ENCODE peak calls at places on chromosomes 3 and 15, in six cellular contexts. One of them, this sample, is unnamed.

GRCh38 chr3:153903430-153903829 is 217.8 kb upstream of the ARHGEF26 start:
- DNase-seq in ovary: no peak
- DNase-seq in gastrocnemius medialis: no peak
- DNase-seq in sigmoid colon: no peak
- DNase-seq in tibial nerve: no peak
- DNase-seq in Peyer's patch: no peak
- DNase-seq in this sample: no peak

GRCh38 chr15:28099555-28100140 is 533 bp upstream of the OCA2 start:
- DNase-seq in sigmoid colon: no peak
- DNase-seq in tibial nerve: no peak
- DNase-seq in gastrocnemius medialis: no peak
- DNase-seq in ovary: no peak
- DNase-seq in Peyer's patch: no peak
- DNase-seq in this sample: no peak

GRCh38 chr3:180980612-180981011 is 8.9 kb downstream of the DNAJC19 start:
- DNase-seq in gastrocnemius medialis: no peak
- DNase-seq in tibial nerve: no peak
- DNase-seq in ovary: no peak
- DNase-seq in sigmoid colon: no peak
- DNase-seq in Peyer's patch: no peak
- DNase-seq in this sample: no peak

GRCh38 chr3:48463703-48464102 is 17.2 kb downstream of the ATRIP start:
- DNase-seq in tibial nerve: no peak
- DNase-seq in gastrocnemius medialis: no peak
- DNase-seq in Peyer's patch: no peak
- DNase-seq in sigmoid colon: no peak
- DNase-seq in ovary: no peak
- DNase-seq in this sample: no peak

GRCh38 chr3:51934991-51935885 is 6.5 kb downstream of the RRP9 start:
- DNase-seq in tibial nerve: no peak
- DNase-seq in sigmoid colon: peak; percentile 45
- DNase-seq in Peyer's patch: no peak
- DNase-seq in ovary: no peak
- DNase-seq in gastrocnemius medialis: no peak
- DNase-seq in this sample: no peak

GRCh38 chr3:183085634-183086390 is 13.5 kb downstream of the MCCC1 start:
- DNase-seq in gastrocnemius medialis: no peak
- DNase-seq in tibial nerve: no peak
- DNase-seq in sigmoid colon: no peak
- DNase-seq in Peyer's patch: no peak
- DNase-seq in ovary: no peak
- DNase-seq in this sample: no peak

GRCh38 chr3:99128740-99129505 is 227.4 kb upstream of the DCBLD2 start:
- DNase-seq in sigmoid colon: no peak
- DNase-seq in Peyer's patch: no peak
- DNase-seq in ovary: no peak
- DNase-seq in gastrocnemius medialis: no peak
- DNase-seq in tibial nerve: no peak
- DNase-seq in this sample: no peak

GRCh38 chr15:92669432-92669831 is 13.9 kb upstream of the FAM174B start:
- DNase-seq in Peyer's patch: no peak
- DNase-seq in gastrocnemius medialis: no peak
- DNase-seq in sigmoid colon: no peak
- DNase-seq in tibial nerve: no peak
- DNase-seq in ovary: no peak
- DNase-seq in this sample: no peak

GRCh38 chr3:115423170-115423569 is 200.1 kb upstream of the GAP43 start:
- DNase-seq in Peyer's patch: no peak
- DNase-seq in sigmoid colon: no peak
- DNase-seq in tibial nerve: no peak
- DNase-seq in gastrocnemius medialis: no peak
- DNase-seq in ovary: no peak
- DNase-seq in this sample: no peak

GRCh38 chr15:84992157-84992940 is 10.7 kb downstream of the PDE8A start:
- DNase-seq in ovary: no peak
- DNase-seq in tibial nerve: no peak
- DNase-seq in Peyer's patch: no peak
- DNase-seq in gastrocnemius medialis: no peak
- DNase-seq in sigmoid colon: no peak
- DNase-seq in this sample: no peak

GRCh38 chr3:89787485-89787884 is 680.1 kb downstream of the EPHA3 start:
- DNase-seq in tibial nerve: no peak
- DNase-seq in sigmoid colon: no peak
- DNase-seq in Peyer's patch: no peak
- DNase-seq in gastrocnemius medialis: no peak
- DNase-seq in ovary: no peak
- DNase-seq in this sample: no peak

DNA sequence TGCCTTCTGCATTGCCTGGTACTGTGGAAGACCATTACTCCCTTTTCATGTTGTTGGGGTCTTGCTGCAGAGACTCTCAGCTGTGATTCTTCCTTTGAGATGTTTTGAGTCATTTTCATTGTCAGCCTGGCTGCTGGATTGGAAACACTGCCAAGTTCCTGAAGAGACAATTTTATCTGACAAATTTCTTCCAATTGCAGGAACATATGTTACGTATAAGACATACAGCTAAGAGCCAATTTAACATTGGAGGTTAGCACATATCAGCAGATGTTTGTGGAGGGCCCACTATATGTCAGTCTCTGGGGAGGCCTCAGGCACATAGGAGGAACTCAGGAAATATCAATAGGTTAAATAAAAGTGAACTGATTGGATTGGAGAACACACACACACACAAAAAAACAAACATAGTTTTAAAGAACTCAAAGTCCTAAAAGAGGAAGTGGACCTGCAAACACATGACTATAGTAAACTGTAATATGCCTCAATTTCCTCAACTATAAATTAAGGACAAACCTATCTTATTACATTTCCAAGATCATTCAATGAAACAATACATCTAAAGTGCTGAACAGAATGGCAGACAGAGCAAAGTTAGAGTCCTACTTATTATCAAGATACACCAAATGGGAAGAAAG is 172.3 kb downstream of the MYRIP start:
- DNase-seq in sigmoid colon: no peak
- DNase-seq in tibial nerve: no peak
- DNase-seq in ovary: no peak
- DNase-seq in gastrocnemius medialis: no peak
- DNase-seq in Peyer's patch: no peak
- DNase-seq in this sample: no peak
- TF ChIP-seq POLR2A in sigmoid colon: no peak
- TF ChIP-seq POLR2A in tibial nerve: no peak
- TF ChIP-seq POLR2A in ovary: no peak
- TF ChIP-seq POLR2A in gastrocnemius medialis: no peak
- TF ChIP-seq POLR2A in Peyer's patch: no peak
- TF ChIP-seq POLR2A in this sample: no peak

DNA sequence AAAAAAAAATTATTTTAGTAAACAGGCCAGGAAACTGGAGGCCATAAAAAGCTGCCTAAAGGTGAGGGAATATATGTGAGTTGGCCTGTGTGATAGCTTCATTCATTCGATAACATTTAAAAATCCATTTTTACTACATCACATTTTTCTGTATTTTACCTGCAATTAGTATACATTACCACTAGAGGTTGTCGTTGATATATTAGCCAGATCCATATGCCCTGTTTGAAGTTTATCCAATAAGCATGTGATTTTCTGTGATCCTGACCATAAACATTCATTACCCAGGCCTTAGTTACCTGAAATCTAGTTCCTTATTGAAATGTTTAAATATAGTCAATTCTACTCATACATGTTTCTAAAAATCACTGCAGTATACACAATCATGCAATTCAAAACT is 71.4 kb downstream of the ARNT2 start:
- DNase-seq in tibial nerve: no peak
- DNase-seq in ovary: no peak
- DNase-seq in sigmoid colon: no peak
- DNase-seq in gastrocnemius medialis: no peak
- DNase-seq in Peyer's patch: no peak
- DNase-seq in this sample: no peak
- TF ChIP-seq CTCF in tibial nerve: no peak
- TF ChIP-seq CTCF in ovary: no peak
- TF ChIP-seq CTCF in sigmoid colon: no peak
- TF ChIP-seq CTCF in gastrocnemius medialis: no peak
- TF ChIP-seq CTCF in Peyer's patch: no peak
- TF ChIP-seq CTCF in this sample: no peak

GRCh38 chr3:20039765-20040475 is at the start of gene KAT2B:
- DNase-seq in tibial nerve: peak; percentile 65
- DNase-seq in sigmoid colon: peak; percentile 89
- DNase-seq in ovary: peak; percentile 84
- DNase-seq in gastrocnemius medialis: peak; percentile 79
- DNase-seq in Peyer's patch: peak; percentile 86
- DNase-seq in this sample: peak; percentile 75
- TF ChIP-seq POLR2A in tibial nerve: peak; percentile 59
- TF ChIP-seq POLR2A in sigmoid colon: peak; percentile 33
- TF ChIP-seq POLR2A in ovary: peak; percentile 24
- TF ChIP-seq POLR2A in gastrocnemius medialis: peak; percentile 75
- TF ChIP-seq POLR2A in Peyer's patch: peak; percentile 34
- TF ChIP-seq POLR2A in this sample: peak; percentile 54

GRCh38 chr15:73691398-73691797 is 7.2 kb downstream of the CD276 start:
- DNase-seq in tibial nerve: peak; percentile 79
- DNase-seq in gastrocnemius medialis: peak; percentile 65
- DNase-seq in ovary: no peak
- DNase-seq in sigmoid colon: peak; percentile 74
- DNase-seq in Peyer's patch: no peak
- DNase-seq in this sample: peak; percentile 54
- TF ChIP-seq CTCF in tibial nerve: no peak
- TF ChIP-seq CTCF in gastrocnemius medialis: no peak
- TF ChIP-seq CTCF in ovary: no peak
- TF ChIP-seq CTCF in sigmoid colon: no peak
- TF ChIP-seq CTCF in Peyer's patch: no peak
- TF ChIP-seq CTCF in this sample: no peak

DNA sequence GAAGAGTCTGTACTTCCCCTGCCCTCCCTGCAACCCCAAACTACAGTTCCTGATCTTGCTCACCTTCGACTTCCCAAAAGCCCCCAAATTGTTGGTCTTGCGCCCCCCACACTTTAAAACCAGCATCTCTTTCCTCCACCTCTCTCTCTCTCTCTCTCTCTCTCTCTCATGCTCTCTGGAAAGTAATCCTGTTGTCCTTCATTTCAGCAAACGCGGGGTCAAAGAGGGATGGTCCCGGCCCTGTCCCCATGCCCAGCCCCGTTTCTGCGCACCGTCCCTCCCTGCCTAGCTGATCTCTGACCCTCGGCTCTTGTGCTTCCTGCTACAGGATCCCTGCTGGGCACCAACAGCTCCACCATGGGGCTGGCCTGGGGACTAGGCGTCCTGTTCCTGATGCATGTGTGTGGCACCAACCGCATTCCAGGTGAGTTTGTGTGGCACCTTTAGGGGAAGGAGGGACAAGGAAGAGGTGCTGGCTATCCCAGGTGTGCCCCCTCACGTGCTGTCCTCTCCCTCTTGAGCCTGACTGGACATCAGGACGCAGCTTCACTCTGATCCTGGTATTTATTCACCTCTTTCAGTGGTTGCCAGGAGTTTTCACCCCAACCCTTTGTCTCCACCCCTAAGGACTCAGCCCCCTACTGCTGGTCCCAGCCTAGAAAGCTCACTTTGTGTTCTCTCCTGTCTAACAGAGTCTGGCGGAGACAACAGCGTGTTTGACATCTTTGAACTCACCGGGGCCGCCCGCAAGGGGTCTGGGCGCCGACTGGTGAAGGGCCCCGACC is 814 bp downstream of the THBS1 start:
- DNase-seq in sigmoid colon: peak; percentile 88
- DNase-seq in ovary: peak; percentile 61
- DNase-seq in gastrocnemius medialis: no peak
- DNase-seq in Peyer's patch: no peak
- DNase-seq in tibial nerve: peak; percentile 56
- DNase-seq in this sample: peak; percentile 70
- TF ChIP-seq POLR2A in sigmoid colon: no peak
- TF ChIP-seq POLR2A in ovary: no peak
- TF ChIP-seq POLR2A in gastrocnemius medialis: no peak
- TF ChIP-seq POLR2A in Peyer's patch: peak; percentile 44
- TF ChIP-seq POLR2A in tibial nerve: no peak
- TF ChIP-seq POLR2A in this sample: no peak

GRCh38 chr3:167346171-167346570 is 33.9 kb downstream of the ZBBX start:
- DNase-seq in ovary: no peak
- DNase-seq in Peyer's patch: no peak
- DNase-seq in sigmoid colon: no peak
- DNase-seq in gastrocnemius medialis: no peak
- DNase-seq in tibial nerve: no peak
- DNase-seq in this sample: no peak
- TF ChIP-seq CTCF in ovary: no peak
- TF ChIP-seq CTCF in Peyer's patch: no peak
- TF ChIP-seq CTCF in sigmoid colon: no peak
- TF ChIP-seq CTCF in gastrocnemius medialis: no peak
- TF ChIP-seq CTCF in tibial nerve: no peak
- TF ChIP-seq CTCF in this sample: no peak

DNA sequence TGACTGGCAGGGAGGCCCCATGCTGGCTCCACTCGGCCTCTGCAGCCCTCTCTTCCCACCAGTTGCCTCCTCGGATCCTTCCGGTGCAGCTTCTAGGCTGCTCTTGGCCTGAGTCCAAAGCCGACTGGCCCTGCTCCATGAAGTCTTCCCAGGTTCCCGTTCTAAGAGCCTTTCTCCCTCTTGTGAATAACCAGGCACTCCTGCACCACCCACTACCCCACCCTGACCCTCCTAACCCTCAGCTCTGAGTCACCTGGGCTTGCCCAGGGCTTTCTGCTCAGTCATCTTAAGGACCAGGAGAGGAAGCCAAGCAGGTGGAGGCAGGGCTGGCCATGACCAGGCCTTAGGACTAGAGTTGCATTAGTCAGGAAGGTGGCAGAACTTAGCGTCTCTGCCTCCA is 28.1 kb upstream of the CNBP start:
- DNase-seq in ovary: peak; percentile 83
- DNase-seq in Peyer's patch: no peak
- DNase-seq in gastrocnemius medialis: peak; percentile 95
- DNase-seq in sigmoid colon: peak; percentile 87
- DNase-seq in tibial nerve: peak; percentile 32
- DNase-seq in this sample: peak; percentile 85
- TF ChIP-seq POLR2A in ovary: no peak
- TF ChIP-seq POLR2A in Peyer's patch: peak; percentile 25
- TF ChIP-seq POLR2A in gastrocnemius medialis: no peak
- TF ChIP-seq POLR2A in sigmoid colon: no peak
- TF ChIP-seq POLR2A in tibial nerve: no peak
- TF ChIP-seq POLR2A in this sample: no peak

GRCh38 chr3:16658004-16658932 is 53.0 kb upstream of the DAZL start:
- DNase-seq in ovary: no peak
- DNase-seq in Peyer's patch: no peak
- DNase-seq in gastrocnemius medialis: no peak
- DNase-seq in tibial nerve: no peak
- DNase-seq in sigmoid colon: no peak
- DNase-seq in this sample: no peak
- TF ChIP-seq CTCF in ovary: no peak
- TF ChIP-seq CTCF in Peyer's patch: no peak
- TF ChIP-seq CTCF in gastrocnemius medialis: no peak
- TF ChIP-seq CTCF in tibial nerve: no peak
- TF ChIP-seq CTCF in sigmoid colon: no peak
- TF ChIP-seq CTCF in this sample: no peak

This sample was measured in uterus.